ENCODE peak calls at places on chromosome 1, in four cellular contexts. D is breast epithelium, N is A549, A is dorsolateral prefrontal cortex. E is an unnamed sample.

GRCh38 chr1:21149862-21150432 is 26.8 kb downstream of the EIF4G3 start:
- DNase-seq in D (no peak), N (peak; percentile 52), A (peak; percentile 39), E (peak; percentile 70)

GRCh38 chr1:87926131-87926828 is 597.6 kb downstream of the LMO4 start:
- DNase-seq in D (no peak), N (no peak), A (no peak), E (no peak)

GRCh38 chr1:192802406-192802805 is 6.4 kb upstream of the RGS2 start:
- DNase-seq in D (no peak), N (no peak), A (no peak), E (no peak)

GRCh38 chr1:95042286-95042685 is 30.5 kb downstream of the ALG14 start:
- DNase-seq in D (no peak), N (no peak), A (no peak), E (no peak)

GRCh38 chr1:43277116-43277876 is 7.5 kb downstream of the TMEM125 start:
- DNase-seq in D (peak; percentile 10), N (no peak), A (no peak), E (no peak)

GRCh38 chr1:8554956-8555534 is 237.1 kb downstream of the SLC45A1 start:
- DNase-seq in D (no peak), N (no peak), A (no peak), E (no peak)

GRCh38 chr1:109877320-109877771 is 33.3 kb upstream of the CSF1 start:
- DNase-seq in D (peak; percentile 57), N (peak; percentile 86), A (peak; percentile 63), E (peak; percentile 82)

GRCh38 chr1:85806236-85806965 is 98.2 kb upstream of the ZNHIT6 start:
- DNase-seq in D (no peak), N (no peak), A (no peak), E (no peak)

GRCh38 chr1:231705860-231706553 is 79.4 kb downstream of the DISC1 start:
- DNase-seq in D (no peak), N (no peak), A (no peak), E (no peak)

GRCh38 chr1:165763442-165763841 is 5.2 kb downstream of the TMCO1 start:
- DNase-seq in D (no peak), N (no peak), A (no peak), E (no peak)

GRCh38 chr1:116377564-116378529 is 4.8 kb downstream of the ATP1A1 start:
- DNase-seq in D (no peak), N (peak; percentile 45), A (peak; percentile 83), E (peak; percentile 66)

GRCh38 chr1:212549503-212550017 is 59.0 kb upstream of the ATF3 start:
- DNase-seq in D (no peak), N (no peak), A (no peak), E (no peak)

GRCh38 chr1:173669491-173669941 is at the start of gene ANKRD45:
- DNase-seq in D (no peak), N (peak; percentile 56), A (peak; percentile 51), E (no peak)

GRCh38 chr1:174039069-174039468 is 16.9 kb upstream of the RC3H1 start:
- DNase-seq in D (no peak), N (no peak), A (no peak), E (no peak)

DNA sequence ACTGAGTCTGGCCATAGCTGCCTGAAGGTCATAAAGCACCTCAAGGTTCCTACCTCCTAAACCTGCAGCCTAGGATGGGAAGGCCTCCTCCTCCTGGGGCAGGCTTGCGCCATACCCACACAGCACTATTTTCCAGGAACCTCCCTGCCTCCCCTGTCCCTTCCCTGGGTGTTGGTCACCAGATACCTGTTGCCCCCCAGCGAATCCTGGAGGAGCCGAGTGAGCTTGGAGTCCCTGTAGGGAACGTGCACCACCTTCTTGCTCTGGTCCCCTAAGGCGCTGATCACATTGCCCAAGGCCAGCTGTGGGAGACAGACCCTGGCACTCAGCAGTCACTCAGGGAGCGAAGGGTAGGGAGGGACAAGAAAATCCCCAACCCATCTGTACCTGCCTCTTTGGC is 19.4 kb downstream of the KIF21B start:
- DNase-seq in D (no peak), N (no peak), A (no peak), E (no peak)
- TF ChIP-seq CTCF in D (no peak), N (no peak), A (no peak), E (no peak)

GRCh38 chr1:7516892-7517291 is 254.2 kb upstream of the VAMP3 start:
- DNase-seq in D (no peak), N (no peak), A (no peak), E (no peak)

GRCh38 chr1:7515175-7515574 is 255.9 kb upstream of the VAMP3 start:
- DNase-seq in D (no peak), N (no peak), A (no peak), E (no peak)

GRCh38 chr1:7515896-7516295 is 255.2 kb upstream of the VAMP3 start:
- DNase-seq in D (no peak), N (no peak), A (no peak), E (no peak)

GRCh38 chr1:7517611-7518330 is 253.3 kb upstream of the VAMP3 start:
- DNase-seq in D (no peak), N (no peak), A (no peak), E (no peak)

DNA sequence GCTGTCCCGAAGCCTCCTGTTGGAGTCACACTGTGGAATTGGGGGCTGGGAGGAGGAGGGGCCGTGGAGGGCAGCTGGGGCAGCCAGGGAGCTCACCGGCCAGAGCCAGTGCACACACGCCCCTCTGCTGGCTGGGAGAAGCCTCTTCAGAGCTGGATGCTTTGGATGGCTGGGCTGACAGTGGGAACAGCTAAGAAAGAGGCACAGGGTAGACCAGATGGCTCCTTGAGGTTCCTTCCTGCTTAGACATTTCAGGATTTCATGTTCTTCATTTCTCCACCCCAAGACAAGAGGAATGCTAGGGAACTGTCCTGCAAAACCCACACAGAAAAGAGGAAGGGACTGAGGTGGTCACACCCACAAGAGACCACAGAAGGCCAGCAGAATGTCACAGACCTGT is 254.8 kb upstream of the VAMP3 start:
- DNase-seq in D (no peak), N (peak; percentile 27), A (no peak), E (no peak)
- TF ChIP-seq CTCF in D (no peak), N (no peak), A (no peak), E (no peak)

DNA sequence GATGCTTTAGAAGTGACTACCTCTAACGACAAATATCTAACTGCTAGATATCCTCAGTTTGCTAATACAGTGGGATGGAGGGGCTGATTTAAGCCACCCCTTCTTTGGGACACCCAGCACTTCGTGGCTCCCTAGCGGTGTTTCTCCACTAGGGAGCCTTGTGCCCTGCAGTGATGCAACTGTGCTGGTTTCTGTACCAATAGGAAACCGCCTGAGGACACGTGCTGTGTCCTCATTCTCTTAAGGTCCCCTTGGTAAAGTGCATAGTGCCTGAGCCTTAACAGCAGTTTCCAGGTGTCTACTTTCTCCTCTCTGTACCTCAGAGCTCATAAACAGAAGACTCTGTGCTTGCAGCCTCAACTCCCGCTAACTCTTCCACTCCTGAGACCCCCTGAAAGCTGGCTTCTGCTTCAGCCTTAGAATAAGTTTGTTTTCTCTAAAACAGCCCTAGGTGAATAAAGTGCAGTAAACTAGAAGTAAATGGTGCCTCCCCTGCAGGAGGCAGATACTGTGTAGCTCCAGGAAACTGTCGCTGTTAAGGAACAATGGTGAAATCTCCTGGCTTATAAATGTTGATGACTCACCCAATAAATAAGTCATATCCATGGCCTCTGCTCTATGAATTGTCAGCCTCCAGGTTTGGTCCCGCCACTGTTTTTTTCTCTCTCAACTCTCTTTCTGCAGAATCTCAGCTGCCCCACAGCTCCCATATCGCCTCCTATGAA is 130.4 kb downstream of the AK5 start:
- DNase-seq in D (no peak), N (peak; percentile 52), A (no peak), E (no peak)
- TF ChIP-seq CTCF in D (no peak), N (no peak), A (no peak), E (no peak)

DNA sequence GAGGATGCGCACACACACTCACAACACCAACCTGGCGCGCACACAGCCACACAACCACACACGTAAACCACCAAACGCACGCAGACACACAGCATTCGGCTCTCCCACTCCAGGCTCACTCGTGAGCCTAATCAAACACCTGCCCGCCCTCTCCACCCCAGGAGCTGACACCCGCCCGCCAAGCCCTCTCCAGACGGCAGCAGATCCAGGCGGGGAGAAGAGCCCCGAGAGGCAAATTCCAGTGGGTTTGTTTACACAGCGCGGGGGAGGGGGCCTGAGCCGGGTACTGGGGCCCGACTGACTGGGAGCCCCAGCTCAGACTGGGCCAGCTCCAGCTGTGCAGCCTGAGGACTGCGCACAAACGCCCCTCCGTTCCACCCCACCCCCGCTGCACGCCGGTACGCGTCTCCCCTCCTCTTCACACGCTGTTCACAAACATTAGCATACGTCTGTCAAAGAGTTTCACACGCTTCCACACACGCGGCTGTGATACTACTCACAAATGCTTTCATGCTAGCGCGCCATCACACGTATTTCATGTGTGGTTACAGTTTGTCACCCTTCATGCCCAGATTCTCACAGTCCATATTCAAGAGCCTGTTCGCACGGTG is 1.1 kb upstream of the EFNA1 start:
- DNase-seq in D (peak; percentile 76), N (peak; percentile 74), A (peak; percentile 79), E (no peak)
- TF ChIP-seq CTCF in D (no peak), N (no peak), A (no peak), E (no peak)

GRCh38 chr1:16041200-16041599 is 2.4 kb upstream of the CLCNKB start:
- DNase-seq in D (no peak), N (no peak), A (no peak), E (no peak)
- TF ChIP-seq CTCF in D (no peak), N (no peak), A (no peak), E (no peak)

DNA sequence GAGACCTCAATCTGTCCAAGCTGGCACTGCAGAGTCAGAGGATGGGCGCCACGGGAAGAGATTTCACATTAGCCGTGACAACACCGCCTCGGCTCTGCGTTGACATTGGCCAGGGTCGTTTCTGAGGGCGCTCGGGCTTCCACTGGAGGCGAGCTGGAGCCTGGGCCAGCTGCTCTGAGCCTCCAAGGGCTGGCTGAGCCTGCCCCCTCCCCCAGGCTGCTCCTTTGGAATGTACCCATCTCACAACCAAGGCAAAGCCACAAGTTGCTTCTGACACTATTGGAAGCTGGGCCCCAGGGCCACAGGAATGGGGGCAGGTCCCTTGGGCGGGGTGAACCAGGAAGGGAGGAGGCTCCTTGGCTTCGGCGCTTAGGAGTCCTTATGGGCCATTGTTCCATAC is 12.7 kb downstream of the GPR3 start:
- DNase-seq in D (no peak), N (no peak), A (no peak), E (no peak)
- TF ChIP-seq CTCF in D (no peak), N (no peak), A (no peak), E (no peak)

GRCh38 chr1:160781914-160782689 is 13.9 kb upstream of the LY9 start:
- DNase-seq in D (no peak), N (no peak), A (no peak), E (no peak)

GRCh38 chr1:160779662-160780397 is 16.1 kb upstream of the LY9 start:
- DNase-seq in D (no peak), N (peak; percentile 70), A (no peak), E (no peak)

GRCh38 chr1:160778976-160779375 is 17.0 kb upstream of the LY9 start:
- DNase-seq in D (no peak), N (no peak), A (no peak), E (no peak)

GRCh38 chr1:160781129-160781808 is 14.7 kb upstream of the LY9 start:
- DNase-seq in D (no peak), N (no peak), A (no peak), E (no peak)

GRCh38 chr1:160780398-160780755 is 15.6 kb upstream of the LY9 start:
- DNase-seq in D (no peak), N (no peak), A (no peak), E (no peak)
- TF ChIP-seq CTCF in D (no peak), N (no peak), A (no peak), E (no peak)

E was measured in AG09319.